ENCODE peak calls at places on chromosomes 5 and 9, in four cellular contexts. Z, A, H and M are unnamed samples.
A peak's percentile ranks its signal among the peaks of the same experiment; 100 is the strongest.

GRCh38 chr5:68187268-68188055 is 28.1 kb upstream of the PIK3R1 start:
- DNase-seq in Z (no peak), A (no peak), H (no peak), M (no peak)

GRCh38 chr5:180689071-180689694 is 39.8 kb upstream of the FLT4 start:
- DNase-seq in Z (no peak), A (no peak), H (no peak), M (no peak)

GRCh38 chr5:91206734-91207133 is 176.4 kb downstream of the ARRDC3 start:
- DNase-seq in Z (no peak), A (no peak), H (no peak), M (no peak)

GRCh38 chr5:150485770-150486401 is 22.0 kb upstream of the NDST1 start:
- DNase-seq in Z (peak; percentile 82), A (peak; percentile 76), H (no peak), M (no peak)

GRCh38 chr5:61790678-61791077 is 458.6 kb downstream of the ZSWIM6 start:
- DNase-seq in Z (no peak), A (no peak), H (no peak), M (peak; percentile 61)

GRCh38 chr5:111755264-111755941 is 1.6 kb downstream of the NREP start:
- DNase-seq in Z (no peak), A (no peak), H (no peak), M (no peak)

GRCh38 chr5:112514062-112514561 is 95.0 kb upstream of the EPB41L4A start:
- DNase-seq in Z (no peak), A (peak; percentile 21), H (no peak), M (no peak)

GRCh38 chr9:121299467-121300282 is 31.7 kb downstream of the GSN start:
- DNase-seq in Z (no peak), A (no peak), H (no peak), M (no peak)

GRCh38 chr9:72888032-72888431 is 64.8 kb downstream of the ALDH1A1 start:
- DNase-seq in Z (no peak), A (no peak), H (no peak), M (no peak)

GRCh38 chr5:131525805-131526204 is 109.2 kb downstream of the RAPGEF6 start:
- DNase-seq in Z (no peak), A (no peak), H (no peak), M (no peak)

GRCh38 chr5:15203376-15203775 is 296.6 kb upstream of the FBXL7 start:
- DNase-seq in Z (no peak), A (no peak), H (no peak), M (no peak)

GRCh38 chr5:123283537-123283936 is 139.7 kb downstream of the CEP120 start:
- DNase-seq in Z (no peak), A (no peak), H (no peak), M (no peak)

GRCh38 chr9:120559546-120559945 is 20.4 kb downstream of the CDK5RAP2 start:
- DNase-seq in Z (no peak), A (no peak), H (no peak), M (no peak)

GRCh38 chr9:129328357-129329103 is 150.5 kb upstream of the IER5L start:
- DNase-seq in Z (no peak), A (no peak), H (no peak), M (no peak)

GRCh38 chr5:93164690-93165089 is 416.3 kb downstream of the NR2F1-AS1 start:
- DNase-seq in Z (peak; percentile 15), A (no peak), H (no peak), M (no peak)

GRCh38 chr5:147560982-147561381 is 51.1 kb upstream of the DPYSL3 start:
- DNase-seq in Z (no peak), A (no peak), H (no peak), M (no peak)

GRCh38 chr5:147558131-147558730 is 48.4 kb upstream of the DPYSL3 start:
- DNase-seq in Z (no peak), A (no peak), H (no peak), M (no peak)

GRCh38 chr5:147558826-147559225 is 49.0 kb upstream of the DPYSL3 start:
- DNase-seq in Z (peak; percentile 25), A (peak; percentile 1), H (no peak), M (no peak)

GRCh38 chr5:147561435-147561834 is 51.6 kb upstream of the DPYSL3 start:
- DNase-seq in Z (no peak), A (no peak), H (no peak), M (no peak)

DNA sequence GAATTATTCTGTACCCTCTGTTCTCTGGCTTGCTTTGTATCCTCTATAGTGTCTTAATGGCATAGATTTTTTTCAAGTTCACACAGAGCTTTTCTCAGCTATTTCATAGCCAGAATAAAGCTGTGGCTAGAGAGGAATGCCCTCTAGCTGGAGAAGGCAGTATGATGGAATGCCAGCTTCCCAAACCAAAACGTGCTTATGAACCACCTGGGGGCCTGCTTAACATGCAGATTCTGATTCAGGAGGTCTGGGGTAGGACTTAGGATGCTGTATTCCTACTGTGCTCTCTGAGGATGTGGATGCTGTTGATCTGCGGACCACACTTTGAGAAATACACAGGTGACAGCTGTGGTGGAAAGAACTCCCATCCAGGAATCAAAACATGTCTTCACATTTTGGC is 49.9 kb upstream of the DPYSL3 start:
- DNase-seq in Z (no peak), A (no peak), H (no peak), M (no peak)
- TF ChIP-seq POLR2AphosphoS2 in Z (no peak), A (no peak), H (no peak), M (no peak)

DNA sequence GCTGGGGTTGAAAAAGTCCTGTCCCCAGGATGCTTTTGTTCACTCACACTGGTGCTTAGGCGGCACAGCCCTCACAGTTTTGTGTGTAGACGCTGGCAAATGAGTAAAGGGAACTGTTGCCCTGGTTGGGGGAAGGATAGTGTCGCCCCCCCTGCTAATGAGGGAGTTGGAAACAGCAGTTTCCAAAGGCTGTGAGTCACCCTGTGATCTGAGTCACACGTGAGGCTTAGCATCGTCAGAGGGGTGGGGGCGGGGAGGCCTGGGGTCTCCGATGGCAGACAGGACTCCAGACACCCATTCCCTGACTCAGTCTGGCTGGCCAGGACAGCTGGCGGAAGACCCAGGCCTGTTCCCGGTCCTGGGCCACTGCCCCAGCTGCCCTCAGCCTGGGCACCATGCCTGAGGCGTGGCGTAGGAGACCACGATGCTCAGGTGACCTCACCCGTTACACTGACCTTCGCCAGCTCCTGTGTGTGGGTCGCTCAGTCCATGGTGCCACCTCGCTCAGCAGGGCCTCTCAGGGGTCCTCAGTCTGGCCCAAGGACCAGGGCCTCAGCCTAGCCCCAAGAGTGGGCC is 2.9 kb downstream of the DNAJB5 start:
- DNase-seq in Z (no peak), A (peak; percentile 73), H (no peak), M (peak; percentile 24)
- TF ChIP-seq POLR2AphosphoS2 in Z (no peak), A (no peak), H (no peak), M (no peak)

GRCh38 chr5:66582499-66582898 is 13.7 kb upstream of the MAST4 start:
- DNase-seq in Z (no peak), A (no peak), H (no peak), M (no peak)

GRCh38 chr5:66587771-66588170 is 8.4 kb upstream of the MAST4 start:
- DNase-seq in Z (no peak), A (no peak), H (no peak), M (no peak)

GRCh38 chr5:66585291-66585690 is 10.9 kb upstream of the MAST4 start:
- DNase-seq in Z (no peak), A (no peak), H (no peak), M (no peak)
- TF ChIP-seq POLR2AphosphoS2 in Z (no peak), A (no peak), H (no peak), M (no peak)

GRCh38 chr9:107999011-107999410 is 509.4 kb upstream of the KLF4 start:
- DNase-seq in Z (no peak), A (no peak), H (no peak), M (no peak)

GRCh38 chr9:107992269-107992668 is 502.7 kb upstream of the KLF4 start:
- DNase-seq in Z (no peak), A (no peak), H (no peak), M (no peak)

GRCh38 chr9:107991581-107991980 is 502.0 kb upstream of the KLF4 start:
- DNase-seq in Z (no peak), A (no peak), H (no peak), M (no peak)

GRCh38 chr9:107989544-107989943 is 500.0 kb upstream of the KLF4 start:
- DNase-seq in Z (no peak), A (no peak), H (no peak), M (no peak)

DNA sequence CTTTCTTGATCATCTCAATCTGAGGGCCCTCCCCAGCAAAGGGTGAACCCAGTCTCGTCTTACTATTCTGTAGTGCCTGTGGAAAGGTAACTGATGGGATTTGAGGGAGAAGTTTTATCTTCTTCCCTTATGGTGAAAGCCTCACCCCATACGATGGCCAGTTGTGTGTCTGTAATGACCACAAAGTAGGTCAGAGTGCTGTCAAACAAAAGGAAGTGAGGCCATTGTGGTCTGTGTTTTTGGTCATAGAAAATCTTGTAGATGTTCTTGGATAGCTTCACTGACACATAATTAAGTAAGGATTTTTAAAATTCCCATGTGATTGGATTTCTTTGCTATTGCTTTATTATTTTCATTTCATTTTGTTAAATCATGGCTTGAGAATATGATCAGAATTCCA is 505.1 kb upstream of the KLF4 start:
- DNase-seq in Z (no peak), A (no peak), H (no peak), M (no peak)
- TF ChIP-seq POLR2AphosphoS2 in Z (no peak), A (no peak), H (no peak), M (no peak)

GRCh38 chr5:73312146-73312871 is 136.3 kb downstream of the FOXD1 start:
- DNase-seq in Z (no peak), A (peak; percentile 39), H (no peak), M (no peak)
- TF ChIP-seq POLR2AphosphoS2 in Z (no peak), A (no peak), H (no peak), M (no peak)

GRCh38 chr9:135156525-135157510 is 69.3 kb downstream of the OLFM1 start:
- DNase-seq in Z (peak; percentile 33), A (peak; percentile 67), H (no peak), M (peak; percentile 15)
- TF ChIP-seq POLR2AphosphoS2 in Z (no peak), A (no peak), H (no peak), M (no peak)

GRCh38 chr5:163437011-163437308 is 435 bp upstream of the CCNG1 start:
- DNase-seq in Z (no peak), A (no peak), H (no peak), M (no peak)

GRCh38 chr5:163433271-163433670 is 4.1 kb upstream of the CCNG1 start:
- DNase-seq in Z (no peak), A (peak; percentile 41), H (no peak), M (no peak)

GRCh38 chr5:163436515-163436914 is 880 bp upstream of the CCNG1 start:
- DNase-seq in Z (no peak), A (peak; percentile 28), H (no peak), M (no peak)

GRCh38 chr5:163432527-163432926 is 4.9 kb upstream of the CCNG1 start:
- DNase-seq in Z (no peak), A (no peak), H (no peak), M (no peak)

DNA sequence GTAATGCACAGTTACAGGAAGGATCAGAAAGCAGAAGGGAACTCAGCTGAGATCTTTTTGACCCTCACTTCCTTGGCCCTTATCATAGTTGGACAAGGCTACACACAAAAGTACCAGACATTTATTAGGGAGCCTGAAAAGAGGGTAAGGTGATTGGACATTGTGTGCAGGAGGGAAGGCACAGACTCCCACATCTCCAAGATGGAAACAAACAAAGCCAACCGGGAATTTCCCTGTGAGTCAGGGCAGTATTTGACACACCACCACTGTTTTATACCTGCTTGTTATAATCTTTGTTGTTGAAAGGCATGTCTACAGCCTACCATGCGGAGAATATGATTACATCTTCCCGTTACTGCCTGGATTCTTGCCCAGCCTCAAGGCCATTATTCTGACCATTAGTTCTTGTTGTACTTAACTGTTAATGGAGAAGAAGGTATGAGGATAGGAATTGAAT is 3.0 kb upstream of the CCNG1 start:
- DNase-seq in Z (peak; percentile 22), A (peak; percentile 71), H (no peak), M (no peak)
- TF ChIP-seq POLR2AphosphoS2 in Z (no peak), A (no peak), H (no peak), M (no peak)